ENCODE peak calls at places on chromosome 13, in ten cellular contexts. N is activated T-cell treated with anti-CD3 and anti-CD28 coated beads for 48 hours, H is ascending aorta, D is GM12892, L is LHCN-M2, A is WTC11, P is aorta, B is right lobe of liver, M is left ventricle myocardium superior, Z is NCI-H1092. Y is an unnamed sample.

GRCh38 chr13:76383671-76384461 is 502.3 kb downstream of the KCTD12 start:
- DNase-seq in B (no peak), N (no peak), H (no peak), Z (no peak), M (no peak), D (no peak), L (peak; percentile 96), P (peak; percentile 46), A (no peak), Y (no peak)

GRCh38 chr13:74128171-74128767 is 5.9 kb downstream of the KLF12 start:
- DNase-seq in P (no peak), D (no peak), H (no peak), A (no peak), N (peak; percentile 17), L (peak; percentile 53), Z (no peak), B (no peak), M (no peak), Y (no peak)

GRCh38 chr13:85148009-85148408 is 651.2 kb downstream of the SLITRK6 start:
- DNase-seq in Z (peak; percentile 93), D (no peak), H (no peak), B (no peak), L (no peak), N (no peak), M (no peak), A (no peak), P (no peak), Y (no peak)

GRCh38 chr13:29507356-29507755 is 88.1 kb downstream of the SLC7A1 start:
- DNase-seq in A (no peak), N (no peak), B (no peak), M (no peak), P (no peak), D (no peak), H (no peak), Z (peak; percentile 68), L (peak; percentile 26), Y (peak; percentile 89)

GRCh38 chr13:62473190-62473943 is 1057.7 kb upstream of the PCDH20 start:
- DNase-seq in A (no peak), Z (no peak), P (no peak), M (no peak), H (no peak), B (no peak), D (no peak), L (no peak), N (no peak), Y (no peak)

GRCh38 chr13:51814825-51815650 is 11.1 kb upstream of the DHRS12 start:
- DNase-seq in L (peak; percentile 50), N (peak; percentile 67), D (peak; percentile 57), H (peak; percentile 76), P (peak; percentile 68), M (peak; percentile 57), B (no peak), Z (peak; percentile 43), A (peak; percentile 80), Y (peak; percentile 91)

GRCh38 chr13:28657784-28658538 is 969 bp upstream of the POMP start:
- DNase-seq in Z (no peak), H (no peak), N (no peak), B (no peak), L (peak; percentile 34), P (no peak), A (no peak), M (no peak), D (no peak), Y (peak; percentile 66)

GRCh38 chr13:37148501-37148900 is 43.0 kb upstream of the CSNK1A1L start:
- DNase-seq in D (no peak), P (no peak), H (no peak), L (no peak), M (no peak), Z (no peak), B (no peak), A (no peak), N (no peak), Y (no peak)

GRCh38 chr13:67416047-67416925 is 186.2 kb upstream of the PCDH9 start:
- DNase-seq in Z (no peak), B (no peak), M (peak; percentile 49), L (peak; percentile 79), H (no peak), N (no peak), D (no peak), P (no peak), A (peak; percentile 79), Y (peak; percentile 61)